ENCODE peak calls at places on chromosomes 6 and 20, in six cellular contexts. W, J, Z, T, S and V are unnamed samples.

GRCh38 chr6:168968228-168968627 is 285.4 kb downstream of the THBS2 start:
- DNase-seq in W (peak; percentile 75), J (peak; percentile 98), Z (peak; percentile 83), T (no peak), S (peak; percentile 92), V (peak; percentile 60)

GRCh38 chr6:98827295-98828159 is 6.8 kb upstream of the POU3F2 start:
- DNase-seq in W (no peak), J (no peak), Z (no peak), T (no peak), S (no peak), V (no peak)

GRCh38 chr6:113184291-113184690 is 672.9 kb upstream of the MARCKS start:
- DNase-seq in W (no peak), J (peak; percentile 97), Z (no peak), T (no peak), S (peak; percentile 86), V (peak; percentile 90)

GRCh38 chr6:134309227-134309626 is 8.7 kb downstream of the SGK1 start:
- DNase-seq in W (no peak), J (no peak), Z (no peak), T (no peak), S (no peak), V (no peak)

GRCh38 chr6:169252805-169253189 is 849 bp downstream of the THBS2 start:
- DNase-seq in W (no peak), J (no peak), Z (no peak), T (no peak), S (peak; percentile 49), V (no peak)

GRCh38 chr6:156395276-156395675 is 381.9 kb upstream of the ARID1B start:
- DNase-seq in W (peak; percentile 82), J (no peak), Z (no peak), T (no peak), S (no peak), V (no peak)

GRCh38 chr6:149284904-149285303 is 32.6 kb upstream of the TAB2 start:
- DNase-seq in W (no peak), J (no peak), Z (no peak), T (no peak), S (no peak), V (no peak)

GRCh38 chr6:46528956-46529750 is 37.9 kb upstream of the RCAN2 start:
- DNase-seq in W (no peak), J (no peak), Z (no peak), T (no peak), S (no peak), V (peak; percentile 60)

GRCh38 chr6:4460595-4461475 is 315.4 kb upstream of the CDYL start:
- DNase-seq in W (no peak), J (peak; percentile 18), Z (no peak), T (no peak), S (peak; percentile 11), V (no peak)

GRCh38 chr6:154538664-154539235 is 28.3 kb upstream of the CNKSR3 start:
- DNase-seq in W (no peak), J (no peak), Z (no peak), T (no peak), S (no peak), V (no peak)

GRCh38 chr20:64080013-64080812 is at the start of gene OPRL1:
- DNase-seq in W (no peak), J (no peak), Z (no peak), T (no peak), S (no peak), V (no peak)

GRCh38 chr6:129863664-129864063 is 2.5 kb upstream of the TMEM244 start:
- DNase-seq in W (no peak), J (no peak), Z (no peak), T (peak; percentile 77), S (peak; percentile 98), V (peak; percentile 22)

GRCh38 chr6:142885182-142885867 is 59.7 kb downstream of the HIVEP2 start:
- DNase-seq in W (no peak), J (peak; percentile 92), Z (peak; percentile 49), T (peak; percentile 94), S (peak; percentile 99), V (peak; percentile 99)

GRCh38 chr20:11047559-11047958 is 373.8 kb upstream of the JAG1 start:
- DNase-seq in W (no peak), J (no peak), Z (no peak), T (no peak), S (peak; percentile 17), V (no peak)

GRCh38 chr6:21265264-21266044 is 328.1 kb upstream of the SOX4 start:
- DNase-seq in W (no peak), J (no peak), Z (no peak), T (no peak), S (peak; percentile 86), V (no peak)

GRCh38 chr6:130008236-130008873 is 10.0 kb upstream of the L3MBTL3 start:
- DNase-seq in W (no peak), J (no peak), Z (no peak), T (no peak), S (no peak), V (no peak)

GRCh38 chr6:35566794-35567193 is 54.1 kb upstream of the TULP1 start:
- DNase-seq in W (no peak), J (no peak), Z (no peak), T (no peak), S (no peak), V (no peak)

GRCh38 chr6:10175330-10175729 is 239.5 kb downstream of the TFAP2A start:
- DNase-seq in W (no peak), J (no peak), Z (no peak), T (no peak), S (peak; percentile 13), V (no peak)